ENCODE peak calls at places on chromosomes 7 and 10, in seven cellular contexts. H is IMR-90, L is mucosa of descending colon, M is astrocyte, B is lower lobe of right lung, E is sigmoid colon, V is tibial nerve. O is an unnamed sample.

GRCh38 chr7:55432506-55432905 is 67.4 kb downstream of the LANCL2 start:
- DNase-seq in E (no peak), L (no peak), H (no peak), B (no peak), M (no peak), V (no peak), O (no peak)

GRCh38 chr10:111128331-111129167 is 51.7 kb downstream of the ADRA2A start:
- DNase-seq in M (peak; percentile 19), H (peak; percentile 12), E (no peak), B (no peak), V (no peak), L (no peak), O (peak; percentile 28)

GRCh38 chr10:103570844-103571655 is 77.5 kb downstream of the NEURL1 start:
- DNase-seq in L (no peak), M (no peak), E (no peak), V (no peak), H (no peak), B (no peak), O (no peak)

GRCh38 chr10:43694526-43694925 is 45.8 kb upstream of the ZNF32 start:
- DNase-seq in L (no peak), B (no peak), M (no peak), H (no peak), E (no peak), V (no peak), O (no peak)

GRCh38 chr7:128114806-128115205 is 83.6 kb upstream of the LRRC4 start:
- DNase-seq in H (no peak), M (no peak), B (no peak), V (no peak), L (no peak), E (no peak), O (no peak)

GRCh38 chr7:155374276-155375252 is 76.9 kb downstream of the INSIG1 start:
- DNase-seq in L (no peak), E (no peak), H (no peak), B (no peak), V (no peak), M (no peak), O (no peak)

GRCh38 chr10:73887038-73888015 is 13.0 kb upstream of the CAMK2G start:
- DNase-seq in H (peak; percentile 86), V (peak; percentile 52), E (peak; percentile 91), B (peak; percentile 71), M (peak; percentile 88), L (peak; percentile 41), O (peak; percentile 92)

GRCh38 chr7:155274956-155275355 is 22.7 kb upstream of the INSIG1 start:
- DNase-seq in M (no peak), E (no peak), V (peak; percentile 36), L (no peak), B (no peak), H (no peak), O (no peak)

GRCh38 chr10:661891-662605 is 27.4 kb downstream of the DIP2C start:
- DNase-seq in H (no peak), M (no peak), E (no peak), B (no peak), L (peak; percentile 9), V (no peak), O (no peak)

GRCh38 chr10:124685251-124685650 is 58.9 kb downstream of the FAM53B start:
- DNase-seq in L (no peak), V (no peak), H (no peak), B (peak; percentile 77), M (no peak), E (peak; percentile 77), O (no peak)

GRCh38 chr10:1172256-1172975 is 116.2 kb downstream of the WDR37 start:
- DNase-seq in B (no peak), E (peak; percentile 46), H (no peak), V (no peak), M (no peak), L (no peak), O (no peak)

GRCh38 chr7:51288896-51289607 is 27.6 kb downstream of the COBL start:
- DNase-seq in H (no peak), L (peak; percentile 60), B (no peak), V (no peak), M (no peak), E (no peak), O (no peak)

GRCh38 chr7:50358306-50358705 is 53.8 kb downstream of the IKZF1 start:
- DNase-seq in B (no peak), E (no peak), H (no peak), V (no peak), M (no peak), L (no peak), O (no peak)

GRCh38 chr10:105073999-105074398 is 432.9 kb downstream of the SORCS3 start:
- DNase-seq in M (no peak), V (no peak), H (no peak), E (no peak), B (no peak), L (no peak), O (no peak)

GRCh38 chr10:126421745-126422144 is 33.5 kb upstream of the ADAM12 start:
- DNase-seq in H (peak; percentile 90), L (no peak), E (no peak), V (no peak), M (peak; percentile 100), B (no peak), O (peak; percentile 87)

GRCh38 chr10:128887856-128888255 is 579.2 kb upstream of the MGMT start:
- DNase-seq in M (no peak), V (no peak), L (no peak), B (no peak), H (no peak), E (no peak), O (no peak)
- H3K9me3 ChIP-seq in M (peaks cover 20% of the 10 kb centered on the region), V (peaks cover 13% of the 10 kb centered on the region), L (no peaks in the 10 kb centered on the region), B (no peaks in the 10 kb centered on the region), H (peaks cover 41% of the 10 kb centered on the region), E (no peaks in the 10 kb centered on the region), O (peaks cover 8% of the 10 kb centered on the region)

DNA sequence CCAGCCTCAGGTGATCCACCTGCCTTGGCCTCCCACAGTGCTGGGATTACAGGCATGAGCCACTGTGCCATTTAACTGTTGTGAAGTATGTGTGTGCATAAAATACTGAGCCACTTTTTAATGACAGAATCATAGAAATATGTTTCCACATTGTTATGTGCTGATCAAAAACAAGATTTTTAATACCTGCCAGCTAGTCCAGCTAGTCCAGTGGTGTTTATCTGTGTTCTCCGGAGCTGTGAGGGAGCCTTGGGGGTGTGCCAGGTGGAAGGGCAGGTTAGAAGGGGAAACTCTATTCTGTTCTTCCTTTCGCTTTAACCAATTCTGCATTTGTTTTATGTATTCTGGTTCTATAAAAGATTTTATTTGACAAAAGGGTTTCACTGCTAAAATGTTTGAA is 7.0 kb downstream of the FAM221A start:
- DNase-seq in M (no peak), V (no peak), E (no peak), L (peak; percentile 20), B (no peak), H (peak; percentile 43), O (no peak)
- H3K36me3 ChIP-seq in M (no peaks in the 10 kb centered on the region), V (peaks cover 47% of the 10 kb centered on the region), E (peaks cover 26% of the 10 kb centered on the region), L (no peaks in the 10 kb centered on the region), B (peaks cover 43% of the 10 kb centered on the region), H (no peaks in the 10 kb centered on the region), O (no peaks in the 10 kb centered on the region)

GRCh38 chr7:157945401-157945800 is 608.6 kb downstream of the DNAJB6 start:
- DNase-seq in V (no peak), L (no peak), B (no peak), H (no peak), E (no peak), M (no peak), O (no peak)
- H3K9me3 ChIP-seq in V (peaks cover 44% of the 10 kb centered on the region), L (peaks cover 11% of the 10 kb centered on the region), B (peaks cover 15% of the 10 kb centered on the region), H (peaks cover 56% of the 10 kb centered on the region), E (no peaks in the 10 kb centered on the region), M (peaks cover 16% of the 10 kb centered on the region), O (peaks cover 14% of the 10 kb centered on the region)

GRCh38 chr7:73509463-73509862 is 12.6 kb downstream of the BAZ1B start:
- DNase-seq in L (no peak), H (no peak), V (no peak), M (no peak), B (peak; percentile 75), E (no peak), O (no peak)
- H3K36me3 ChIP-seq in L (peaks cover 3% of the 10 kb centered on the region), H (peaks cover 58% of the 10 kb centered on the region), V (peaks cover 85% of the 10 kb centered on the region), M (peaks cover 46% of the 10 kb centered on the region), B (peaks cover 86% of the 10 kb centered on the region), E (peaks cover 80% of the 10 kb centered on the region), O (peaks cover 94% of the 10 kb centered on the region)

O was measured in SJSA1.